ENCODE peak calls at places on chromosomes 2 and 18, in seven cellular contexts. J is vagina, S is suprapubic skin, O is K562, D is IMR-90, X is breast epithelium, M is right lobe of liver. F is an unnamed sample. For H3K36me3, the result is how much of the 10 kb centered on the place peaks cover.

GRCh38 chr18:33812186-33812585 is 234.2 kb downstream of the ASXL3 start:
- DNase-seq in D (no peak), S (no peak), O (no peak), X (no peak), M (no peak), J (no peak), F (no peak)

GRCh38 chr2:215772634-215773563 is 240.5 kb downstream of the MREG start:
- DNase-seq in J (no peak), M (no peak), D (no peak), O (no peak), X (no peak), S (no peak), F (no peak)

GRCh38 chr18:78656346-78656925 is 323.2 kb upstream of the SALL3 start:
- DNase-seq in X (no peak), S (no peak), J (no peak), D (no peak), M (no peak), O (no peak), F (no peak)

GRCh38 chr2:96163768-96164429 is 18.7 kb upstream of the DUSP2 start:
- DNase-seq in D (no peak), M (no peak), X (no peak), J (no peak), O (no peak), S (no peak), F (no peak)

GRCh38 chr2:161246301-161246700 is 61.9 kb upstream of the PSMD14 start:
- DNase-seq in O (no peak), J (no peak), D (no peak), M (no peak), X (no peak), S (no peak), F (no peak)

GRCh38 chr2:63344575-63345284 is 243.5 kb downstream of the WDPCP start:
- DNase-seq in O (no peak), D (no peak), M (no peak), X (no peak), S (no peak), J (no peak), F (no peak)

GRCh38 chr2:112534826-112535225 is 7.4 kb upstream of the POLR1B start:
- DNase-seq in S (no peak), J (no peak), D (no peak), O (no peak), X (no peak), M (no peak), F (no peak)

GRCh38 chr2:85430780-85431601 is 12.5 kb downstream of the SH2D6 start:
- DNase-seq in D (no peak), X (no peak), J (no peak), M (no peak), O (no peak), S (no peak), F (no peak)

GRCh38 chr2:48954311-48954710 is 198.8 kb upstream of the LHCGR start:
- DNase-seq in O (no peak), X (no peak), S (no peak), M (no peak), J (no peak), D (no peak), F (no peak)

GRCh38 chr2:171317492-171318125 is 116.2 kb downstream of the METTL8 start:
- DNase-seq in M (no peak), D (no peak), O (no peak), X (no peak), S (no peak), J (no peak), F (no peak)

GRCh38 chr2:178473373-178473772 is 5.0 kb downstream of the FKBP7 start:
- DNase-seq in S (no peak), D (no peak), M (no peak), O (peak), X (no peak), J (no peak), F (no peak)

GRCh38 chr2:224948859-224949258 is 93.4 kb downstream of the DOCK10 start:
- DNase-seq in X (no peak), D (peak), O (no peak), J (no peak), M (no peak), S (no peak), F (peak)

GRCh38 chr2:236352761-236353593 is 88.8 kb upstream of the ASB18 start:
- DNase-seq in D (peak), O (peak), M (no peak), S (no peak), X (no peak), J (no peak), F (no peak)

GRCh38 chr2:224194161-224194560 is 155.1 kb upstream of the SERPINE2 start:
- DNase-seq in S (no peak), J (no peak), X (no peak), M (no peak), O (no peak), D (no peak), F (no peak)

GRCh38 chr2:176192351-176192750 is 3.9 kb downstream of the HOXD1 start:
- DNase-seq in S (no peak), X (no peak), J (no peak), D (no peak), O (no peak), M (no peak), F (no peak)

GRCh38 chr2:96531872-96532505 is 4.6 kb upstream of the ARID5A start:
- DNase-seq in J (peak), X (peak), D (peak), S (peak), O (peak), M (peak), F (peak)

GRCh38 chr2:17754773-17755425 is 961 bp downstream of the GEN1 start:
- DNase-seq in X (no peak), O (no peak), J (no peak), M (no peak), S (no peak), D (no peak), F (no peak)

GRCh38 chr2:98469862-98470544 is 25.3 kb downstream of the INPP4A start:
- DNase-seq in J (no peak), O (no peak), X (no peak), D (no peak), S (no peak), M (no peak), F (no peak)

GRCh38 chr2:12302140-12302539 is 414.6 kb upstream of the TRIB2 start:
- DNase-seq in S (no peak), X (no peak), M (no peak), J (no peak), D (no peak), O (no peak), F (no peak)

GRCh38 chr2:120243211-120243610 is 9.4 kb upstream of the RALB start:
- DNase-seq in X (no peak), M (no peak), J (no peak), S (no peak), O (no peak), D (peak), F (no peak)

GRCh38 chr2:96856776-96857673 is 791 bp downstream of the ANKRD39 start:
- DNase-seq in X (no peak), M (no peak), S (peak), J (no peak), O (peak), D (no peak), F (no peak)

DNA sequence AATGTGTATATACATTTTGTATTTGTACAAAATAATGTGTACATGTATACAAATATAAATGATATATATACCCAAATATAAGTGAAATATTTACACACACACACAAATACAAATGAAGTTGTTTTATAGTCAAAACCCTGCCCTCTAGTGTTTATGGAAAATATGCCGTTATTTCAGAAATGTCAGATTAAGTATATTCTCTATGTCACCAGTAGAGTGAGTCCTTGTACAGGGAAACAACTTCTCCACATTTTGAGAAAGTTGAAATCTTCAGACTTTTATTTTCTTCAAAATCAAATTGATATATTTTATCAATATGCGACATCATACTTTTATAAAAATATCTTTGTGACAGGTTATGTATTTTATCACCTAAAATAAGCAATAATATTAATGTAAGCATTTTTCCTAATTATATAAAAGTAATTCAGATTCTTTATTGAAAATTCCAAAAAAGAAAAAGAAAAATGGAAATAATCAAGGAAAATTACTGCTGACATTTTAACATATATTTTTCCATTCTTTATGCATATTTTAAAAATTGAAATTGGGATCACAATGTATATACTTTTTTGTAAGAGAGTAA is 22.4 kb downstream of the ARL6IP6 start:
- DNase-seq in D (peak), S (no peak), O (peak), M (no peak), X (no peak), J (no peak), F (no peak)
- H3K36me3 ChIP-seq in D (under half), S (under half), O (half or more), M (under half), X (under half), J (under half), F (under half)

GRCh38 chr2:240567872-240568677 is at the start of gene RNPEPL1:
- DNase-seq in X (peak), M (peak), S (peak), D (no peak), O (peak), J (no peak), F (no peak)
- TF ChIP-seq POLR2A in X (no peak), M (no peak), S (no peak), D (no peak), O (peak), J (no peak), F (peak)

GRCh38 chr2:200814917-200815316 is 3.2 kb downstream of the BZW1 start:
- DNase-seq in J (no peak), D (no peak), M (no peak), O (no peak), S (no peak), X (no peak), F (no peak)

DNA sequence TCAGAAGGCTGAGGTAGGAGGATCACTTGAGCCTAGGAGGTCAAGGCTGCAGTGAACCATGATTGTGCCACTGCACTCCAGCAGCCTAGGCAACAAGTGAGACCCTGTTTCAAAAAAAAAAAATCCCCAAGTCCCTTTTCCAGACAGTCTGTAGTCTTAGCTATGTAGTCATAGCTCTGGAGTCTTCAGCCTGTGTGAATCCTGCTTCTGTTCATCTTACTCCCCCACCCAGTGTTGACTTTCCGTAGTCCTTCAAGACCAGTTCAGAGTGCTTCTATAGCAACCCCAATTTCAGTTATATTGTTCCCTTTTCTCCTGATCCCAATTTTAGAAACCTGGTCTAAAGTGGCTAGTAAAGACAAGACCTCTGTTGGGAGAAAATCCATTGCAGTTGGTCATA is 8.9 kb downstream of the BZW1 start:
- DNase-seq in S (no peak), O (no peak), D (no peak), J (no peak), X (no peak), M (no peak), F (no peak)
- H3K36me3 ChIP-seq in S (half or more), O (half or more), D (under half), J (under half), X (under half), M (under half), F (half or more)

DNA sequence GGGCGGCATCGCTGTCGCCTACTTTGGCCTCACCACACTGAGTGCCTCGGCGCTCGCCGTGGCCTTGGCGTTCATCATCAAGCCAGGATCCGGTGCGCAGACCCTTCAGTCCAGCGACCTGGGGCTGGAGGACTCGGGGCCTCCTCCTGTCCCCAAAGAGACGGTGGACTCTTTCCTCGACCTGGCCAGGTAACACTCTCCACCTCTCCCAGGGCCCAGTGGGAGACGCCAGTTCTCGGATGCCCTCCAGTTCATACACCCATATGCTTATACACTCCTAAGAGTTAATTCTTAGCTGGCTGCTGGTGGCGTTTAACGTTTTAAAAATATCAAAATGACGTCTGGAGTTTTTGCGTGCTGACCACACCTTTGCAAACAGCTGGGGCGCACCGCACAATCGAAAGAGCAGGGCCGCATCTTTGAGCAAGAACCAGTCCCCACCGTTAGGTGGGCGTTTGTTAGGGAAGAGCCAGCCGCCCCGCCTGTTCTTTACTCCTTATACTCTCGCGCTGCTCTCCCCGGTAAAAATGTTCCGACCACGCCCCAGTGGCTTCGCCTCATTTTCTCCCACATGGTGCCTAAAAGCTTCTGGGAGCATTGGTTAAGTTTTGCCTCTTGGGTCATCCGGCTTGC is 899 bp downstream of the SLC1A4 start:
- DNase-seq in O (peak), M (no peak), S (peak), X (no peak), J (no peak), D (no peak), F (no peak)
- TF ChIP-seq POLR2A in O (no peak), M (no peak), S (no peak), X (no peak), J (no peak), D (no peak), F (no peak)

GRCh38 chr2:173989160-173989885 is 24.1 kb upstream of the SP3 start:
- DNase-seq in D (no peak), S (no peak), M (no peak), X (no peak), O (no peak), J (no peak), F (no peak)
- H3K36me3 ChIP-seq in D (under half), S (under half), M (under half), X (under half), O (under half), J (under half), F (under half)

DNA sequence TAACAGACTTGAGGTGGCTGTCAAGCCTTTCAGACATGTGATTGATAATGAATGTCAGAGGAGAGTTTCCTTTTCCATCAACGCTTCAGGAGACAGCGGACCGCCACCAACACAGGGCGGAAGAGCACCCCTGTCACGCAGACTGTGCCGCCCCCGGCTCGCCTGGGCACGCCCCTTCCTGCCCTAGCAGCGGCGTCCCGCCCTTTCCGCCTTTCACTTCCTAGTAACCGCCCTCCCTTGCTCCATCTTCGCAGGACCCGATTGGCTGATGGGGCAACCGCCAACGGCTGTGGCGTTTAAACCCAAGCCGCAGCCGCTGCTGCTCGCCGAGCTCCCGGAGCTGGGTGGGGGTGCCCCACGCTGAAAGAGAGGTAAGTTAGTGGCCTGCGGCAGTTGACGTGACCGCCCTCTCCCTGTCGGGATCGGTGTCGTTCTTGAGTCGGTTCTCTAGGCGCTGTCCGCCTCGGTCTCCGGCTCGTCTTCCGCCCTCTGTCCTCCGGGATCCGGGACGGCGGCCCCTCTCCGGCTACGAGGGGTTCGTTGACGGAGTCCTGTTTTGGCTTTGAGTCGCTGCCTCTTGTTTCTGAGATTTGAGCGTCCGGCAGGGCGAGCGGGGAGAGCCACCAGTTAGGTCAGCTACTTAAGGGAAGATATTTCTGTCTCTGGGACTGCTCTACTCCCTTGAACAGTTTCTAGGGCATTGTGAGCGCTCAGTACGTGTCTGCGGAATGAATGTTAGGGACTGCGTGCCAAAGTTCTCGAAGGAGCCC is at the start of gene SGO2:
- DNase-seq in M (peak), X (peak), D (peak), J (no peak), S (peak), O (peak), F (peak)
- TF ChIP-seq POLR2A in M (peak), X (peak), D (peak), J (peak), S (no peak), O (peak), F (no peak)

DNA sequence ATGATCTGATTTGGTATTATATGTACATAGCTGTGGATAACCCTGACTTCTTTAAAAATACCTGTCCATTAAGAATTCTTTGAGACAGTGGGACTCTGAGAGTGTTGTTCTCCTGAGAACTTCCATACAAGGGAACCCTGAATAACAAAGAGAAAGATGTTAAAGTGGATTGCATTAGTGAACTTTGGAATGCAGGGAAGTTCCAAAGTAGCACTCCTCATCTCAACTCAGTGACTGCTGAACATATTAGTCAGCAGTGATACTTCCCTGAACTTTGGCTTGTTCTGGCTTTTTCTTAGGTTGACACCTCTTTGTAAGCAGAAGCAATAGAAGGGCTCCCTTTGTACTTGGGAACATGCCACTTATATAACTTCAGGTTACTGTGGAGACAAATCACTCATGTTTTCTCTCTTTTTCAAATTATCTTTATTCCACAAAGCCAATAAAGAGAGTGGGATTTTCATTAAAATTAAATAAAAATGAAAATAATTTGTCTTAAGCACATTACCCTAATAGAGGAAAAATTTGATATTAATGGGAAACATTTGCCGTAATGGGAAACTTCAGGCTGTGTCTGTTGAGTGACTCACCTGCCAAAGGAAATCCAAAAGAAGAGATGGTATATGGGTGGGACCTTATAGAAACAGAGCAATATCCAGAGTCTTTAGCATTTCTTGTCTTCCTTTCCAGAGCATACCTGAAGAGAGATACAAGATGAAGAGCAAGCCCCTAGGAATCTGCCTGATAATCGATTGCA is 33.3 kb downstream of the CFLAR start:
- DNase-seq in J (no peak), X (no peak), O (no peak), M (no peak), S (no peak), D (peak), F (no peak)
- H3K36me3 ChIP-seq in J (under half), X (under half), O (half or more), M (under half), S (half or more), D (under half), F (half or more)

DNA sequence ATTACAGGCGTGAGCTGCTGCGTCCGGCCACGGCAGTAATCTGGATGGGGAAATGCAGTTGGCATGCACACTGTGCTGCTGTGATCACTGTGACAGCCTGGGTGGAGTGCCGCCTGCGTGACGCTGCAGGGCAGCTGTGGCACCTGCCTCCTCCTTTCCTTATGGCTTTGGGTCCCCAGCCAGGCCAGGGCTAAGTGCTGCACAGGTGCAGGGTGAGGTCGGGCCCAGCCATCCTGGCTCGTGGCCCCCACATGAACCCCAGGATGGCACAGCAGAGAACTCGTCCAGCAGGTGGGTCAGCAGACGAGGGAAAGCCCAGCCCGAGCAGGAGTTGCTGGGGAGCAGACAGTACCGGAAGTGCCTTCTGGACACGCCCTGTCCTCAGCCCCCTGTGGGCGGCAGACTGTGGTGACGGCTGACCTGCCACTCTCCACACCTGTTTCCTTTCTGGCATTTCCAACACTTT is 17.1 kb downstream of the HS1BP3 start:
- DNase-seq in D (no peak), O (peak), S (no peak), J (no peak), X (peak), M (peak), F (peak)
- TF ChIP-seq POLR2A in D (no peak), O (no peak), S (no peak), J (no peak), X (no peak), M (peak), F (no peak)